ENCODE peak calls at places on chromosomes 4 and X, in four cellular contexts. S is stomach, L is tibial nerve, U is H1. A is an unnamed sample.
A peak's percentile ranks its signal among the peaks of the same experiment; 100 is the strongest.

GRCh38 chr4:69714086-69714485 is 46.3 kb downstream of the SULT1B1 start:
- DNase-seq in S (no peak), L (no peak), U (no peak), A (no peak)

GRCh38 chr4:112514449-112515277 is 1.3 kb downstream of the NEUROG2 start:
- DNase-seq in S (no peak), L (no peak), U (peak; percentile 75), A (no peak)

GRCh38 chr4:100428051-100428450 is 89.8 kb downstream of the EMCN start:
- DNase-seq in S (no peak), L (no peak), U (no peak), A (no peak)

GRCh38 chr4:152382057-152382785 is 153.7 kb downstream of the FBXW7 start:
- DNase-seq in S (no peak), L (no peak), U (no peak), A (no peak)

GRCh38 chr4:65968873-65969272 is 298.6 kb upstream of the EPHA5 start:
- DNase-seq in S (no peak), L (no peak), U (no peak), A (no peak)

GRCh38 chr4:127370495-127371069 is 262.2 kb upstream of the INTU start:
- DNase-seq in S (peak; percentile 75), L (no peak), U (no peak), A (no peak)

GRCh38 chrX:69285881-69286545 is 120.8 kb upstream of the PJA1 start:
- DNase-seq in S (peak; percentile 67), L (peak; percentile 49), U (peak; percentile 81), A (no peak)

GRCh38 chr4:143405197-143405730 is 68.6 kb downstream of the GAB1 start:
- DNase-seq in S (no peak), L (no peak), U (no peak), A (no peak)

GRCh38 chrX:129540068-129540653 is at the start of gene OCRL:
- DNase-seq in S (peak; percentile 68), L (peak; percentile 35), U (peak; percentile 72), A (peak; percentile 92)

GRCh38 chr4:101689220-101689619 is 101.3 kb upstream of the BANK1 start:
- DNase-seq in S (no peak), L (no peak), U (no peak), A (no peak)

GRCh38 chr4:40316333-40316781 is 18.8 kb upstream of the CHRNA9 start:
- DNase-seq in S (no peak), L (no peak), U (no peak), A (no peak)

GRCh38 chr4:83599183-83599582 is 63.3 kb downstream of the GPAT3 start:
- DNase-seq in S (no peak), L (no peak), U (no peak), A (no peak)

GRCh38 chr4:80094191-80094590 is 21.2 kb upstream of the ANTXR2 start:
- DNase-seq in S (no peak), L (no peak), U (no peak), A (no peak)

GRCh38 chrX:150763810-150764209 is 70.6 kb downstream of the MTMR1 start:
- DNase-seq in S (no peak), L (no peak), U (no peak), A (no peak)

GRCh38 chrX:83260288-83260687 is 247.8 kb upstream of the POU3F4 start:
- DNase-seq in S (no peak), L (no peak), U (no peak), A (no peak)

GRCh38 chr4:5635826-5636196 is 72.5 kb downstream of the EVC2 start:
- DNase-seq in S (no peak), L (no peak), U (no peak), A (no peak)

GRCh38 chrX:41868392-41868977 is 54.9 kb downstream of the CASK start:
- DNase-seq in S (no peak), L (no peak), U (no peak), A (no peak)

GRCh38 chr4:149980941-149981340 is 97.3 kb upstream of the DCLK2 start:
- DNase-seq in S (peak; percentile 44), L (peak; percentile 15), U (peak; percentile 64), A (no peak)

GRCh38 chr4:26993967-26994366 is 133.3 kb downstream of the STIM2 start:
- DNase-seq in S (no peak), L (no peak), U (no peak), A (no peak)

GRCh38 chr4:101792056-101792575 is 1.6 kb downstream of the BANK1 start:
- DNase-seq in S (no peak), L (no peak), U (no peak), A (no peak)

GRCh38 chrX:80799616-80800015 is 10.1 kb downstream of the BRWD3 start:
- DNase-seq in S (no peak), L (no peak), U (no peak), A (no peak)
- TF ChIP-seq EP300 in S (no peak), L (no peak), U (no peak), A (no peak)

GRCh38 chr4:103002551-103002950 is 17.0 kb downstream of the SLC9B1 start:
- DNase-seq in S (no peak), L (no peak), U (no peak), A (no peak)
- TF ChIP-seq EP300 in S (no peak), L (no peak), U (no peak), A (no peak)

DNA sequence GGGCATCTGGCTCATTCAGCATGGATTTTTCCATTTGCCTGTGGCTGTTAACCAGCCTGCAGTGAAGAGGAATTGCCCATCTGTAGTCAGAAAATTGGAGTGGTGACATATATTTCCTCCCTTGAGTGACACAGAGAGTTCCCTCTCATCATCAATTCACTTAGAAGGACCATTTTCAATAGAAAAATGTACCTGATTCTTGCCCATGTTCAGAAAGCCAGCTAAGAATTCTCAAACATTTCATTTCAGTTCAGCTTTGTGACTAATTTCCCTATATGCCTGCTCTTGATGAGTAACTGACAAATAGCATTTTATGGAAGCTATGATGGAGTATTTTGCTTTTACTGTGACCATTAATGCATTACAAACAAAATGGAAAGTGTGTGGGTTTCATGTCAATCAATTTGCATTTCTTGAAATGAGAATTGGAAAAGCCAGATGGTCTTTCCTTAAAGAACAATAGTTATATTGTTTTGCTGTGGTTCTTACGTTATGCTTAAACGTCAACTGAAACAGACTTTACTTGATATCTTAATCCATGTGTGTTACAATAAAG is 155.9 kb downstream of the NWD2 start:
- DNase-seq in S (no peak), L (no peak), U (no peak), A (no peak)
- TF ChIP-seq EP300 in S (no peak), L (no peak), U (no peak), A (no peak)

GRCh38 chrX:66008403-66008970 is 31.4 kb downstream of the VSIG4 start:
- DNase-seq in S (no peak), L (no peak), U (no peak), A (no peak)
- TF ChIP-seq EP300 in S (no peak), L (no peak), U (no peak), A (no peak)

A was measured in esophagus muscularis mucosa.